ENCODE peak calls at places on chromosome 17, in four cellular contexts. N is RPMI8226, E is left ventricle myocardium superior, P is AG04449. G is an unnamed sample.

GRCh38 chr17:3732171-3732570 is 8.5 kb downstream of the HASPIN start:
- DNase-seq in E (no peak), N (peak; percentile 33), P (no peak), G (peak; percentile 17)

GRCh38 chr17:7113273-7114071 is 1.1 kb downstream of the ASGR2 start:
- DNase-seq in N (no peak), P (no peak), E (no peak), G (no peak)

GRCh38 chr17:74040729-74041128 is 162.7 kb upstream of the RPL38 start:
- DNase-seq in E (no peak), P (no peak), N (no peak), G (no peak)

GRCh38 chr17:28942925-28943324 is 8.4 kb downstream of the PHF12 start:
- DNase-seq in N (no peak), E (no peak), P (no peak), G (no peak)

GRCh38 chr17:250487-251300 is 69.2 kb upstream of the DOC2B start:
- DNase-seq in N (no peak), P (no peak), E (no peak), G (no peak)

GRCh38 chr17:62644487-62645173 is 17.2 kb downstream of the MRC2 start:
- DNase-seq in E (no peak), P (no peak), N (no peak), G (no peak)

GRCh38 chr17:8504460-8505207 is 69.0 kb downstream of the NDEL1 start:
- DNase-seq in P (no peak), E (no peak), N (no peak), G (no peak)

GRCh38 chr17:46822388-46822921 is 4.0 kb upstream of the WNT3 start:
- DNase-seq in P (no peak), N (peak; percentile 48), E (no peak), G (no peak)

GRCh38 chr17:64107517-64108235 is 22.3 kb downstream of the ERN1 start:
- DNase-seq in E (no peak), P (no peak), N (peak; percentile 62), G (no peak)

GRCh38 chr17:4747847-4748246 is 8.1 kb upstream of the CXCL16 start:
- DNase-seq in N (peak; percentile 72), P (no peak), E (no peak), G (no peak)

GRCh38 chr17:21125862-21126261 is 902 bp upstream of the DHRS7B start:
- DNase-seq in N (no peak), E (no peak), P (no peak), G (no peak)

GRCh38 chr17:1552911-1553310 is 9.7 kb downstream of the PITPNA start:
- DNase-seq in P (no peak), N (no peak), E (no peak), G (no peak)

GRCh38 chr17:27677191-27677590 is 46.2 kb downstream of the LGALS9 start:
- DNase-seq in E (no peak), P (no peak), N (no peak), G (no peak)

GRCh38 chr17:17067277-17067676 is 25.0 kb downstream of the MPRIP start:
- DNase-seq in P (no peak), E (no peak), N (no peak), G (peak; percentile 33)

GRCh38 chr17:3738562-3739295 is 15.0 kb downstream of the HASPIN start:
- DNase-seq in P (no peak), E (no peak), N (peak; percentile 42), G (no peak)

GRCh38 chr17:75847595-75848522 is 3.7 kb upstream of the UNC13D start:
- DNase-seq in P (no peak), E (peak; percentile 23), N (no peak), G (no peak)

GRCh38 chr17:28796062-28796461 is 46.5 kb downstream of the FAM222B start:
- DNase-seq in E (no peak), P (no peak), N (no peak), G (no peak)